ENCODE peak calls at places on chromosomes 2 and 18, in eight cellular contexts. Z is small intestine; I is uterus; F is HCT116; O is prostate gland; W is thoracic aorta; J is naive thymus-derived CD4-positive, alpha-beta T cell; T is CD4-positive, CD25-positive, alpha-beta regulatory T cell. D is an unnamed sample. For H3K4me1, the result is how much of the 10 kb centered on the place peaks cover.

GRCh38 chr2:182300603-182301002 is 126.2 kb downstream of the PDE1A start:
- DNase-seq in I (no peak), J (no peak), W (no peak), O (no peak), F (no peak), T (no peak), Z (no peak), D (no peak)

GRCh38 chr2:3267549-3267867 is 110.1 kb downstream of the EIPR1 start:
- DNase-seq in W (no peak), J (no peak), F (no peak), O (no peak), I (no peak), T (no peak), Z (no peak), D (no peak)

GRCh38 chr2:60000681-60001080 is 552.8 kb downstream of the BCL11A start:
- DNase-seq in J (no peak), Z (no peak), W (no peak), T (no peak), O (no peak), F (no peak), I (no peak), D (no peak)

GRCh38 chr2:190088917-190089316 is 26.4 kb upstream of the MSTN start:
- DNase-seq in O (peak), Z (peak), I (peak), W (no peak), T (peak), J (peak), F (peak), D (peak)

GRCh38 chr2:1538663-1539062 is 125.4 kb downstream of the TPO start:
- DNase-seq in T (peak), Z (no peak), O (no peak), W (no peak), J (no peak), I (no peak), F (peak), D (no peak)

GRCh38 chr2:17658251-17658843 is 95.3 kb downstream of the SMC6 start:
- DNase-seq in I (no peak), Z (no peak), W (no peak), F (no peak), T (no peak), O (no peak), J (no peak), D (no peak)

GRCh38 chr2:16191431-16192200 is 251.3 kb downstream of the MYCN start:
- DNase-seq in Z (no peak), J (no peak), F (no peak), T (no peak), O (no peak), W (no peak), I (no peak), D (no peak)

GRCh38 chr18:24293254-24293653 is 104.4 kb downstream of the OSBPL1A start:
- DNase-seq in F (no peak), O (no peak), Z (no peak), T (no peak), W (no peak), J (no peak), I (no peak), D (no peak)

GRCh38 chr2:164599954-164600589 is 21.2 kb downstream of the GRB14 start:
- DNase-seq in O (no peak), Z (peak), I (no peak), F (peak), T (peak), W (no peak), J (no peak), D (no peak)

GRCh38 chr2:46230115-46230571 is 67.1 kb upstream of the EPAS1 start:
- DNase-seq in F (no peak), I (no peak), Z (no peak), O (no peak), W (no peak), J (no peak), T (peak), D (peak)

GRCh38 chr2:201962766-201963555 is 70.7 kb upstream of the FZD7 start:
- DNase-seq in F (no peak), I (no peak), O (no peak), T (no peak), W (no peak), J (no peak), Z (no peak), D (no peak)

GRCh38 chr2:151638188-151638933 is 95.9 kb downstream of the NEB start:
- DNase-seq in I (no peak), Z (peak), T (peak), F (no peak), W (no peak), O (peak), J (peak), D (no peak)

GRCh38 chr2:109482371-109482841 is 131.4 kb downstream of the SEPTIN10 start:
- DNase-seq in F (no peak), Z (no peak), T (no peak), I (no peak), W (no peak), O (peak), J (no peak), D (no peak)

GRCh38 chr18:64747803-64748202 is 598.9 kb upstream of the LINC00305 start:
- DNase-seq in Z (no peak), W (no peak), F (no peak), O (no peak), I (no peak), T (no peak), J (no peak), D (no peak)

GRCh38 chr2:69943000-69943840 is 18.2 kb downstream of the ASPRV1 start:
- DNase-seq in Z (no peak), T (no peak), F (no peak), J (no peak), O (no peak), W (no peak), I (no peak), D (no peak)

GRCh38 chr2:168705534-168706470 is 96.6 kb upstream of the NOSTRIN start:
- DNase-seq in W (no peak), T (peak), I (no peak), Z (peak), J (peak), O (no peak), F (no peak), D (no peak)

GRCh38 chr2:49490710-49491109 is 336.4 kb upstream of the FSHR start:
- DNase-seq in F (no peak), W (no peak), I (no peak), O (peak), J (no peak), T (peak), Z (peak), D (no peak)

GRCh38 chr18:59715966-59716369 is 18.7 kb upstream of the CCBE1 start:
- DNase-seq in O (no peak), Z (no peak), W (no peak), T (no peak), F (peak), I (no peak), J (no peak), D (no peak)

GRCh38 chr18:40355701-40356100 is 1599.3 kb upstream of the PIK3C3 start:
- DNase-seq in Z (no peak), I (no peak), W (no peak), F (no peak), T (no peak), O (no peak), J (no peak), D (no peak)

GRCh38 chr2:227183657-227184367 is 19.4 kb downstream of the COL4A3 start:
- DNase-seq in O (no peak), Z (no peak), W (no peak), I (no peak), T (no peak), J (no peak), F (no peak), D (no peak)

GRCh38 chr2:58019209-58019608 is 27.4 kb upstream of the VRK2 start:
- DNase-seq in T (no peak), I (no peak), O (no peak), F (no peak), J (no peak), W (no peak), Z (no peak), D (no peak)

GRCh38 chr2:98800330-98801064 is 69.6 kb upstream of the MGAT4A start:
- DNase-seq in Z (no peak), W (no peak), T (no peak), I (no peak), O (no peak), J (no peak), F (no peak), D (no peak)

GRCh38 chr18:73060666-73061270 is 193.0 kb upstream of the NETO1 start:
- DNase-seq in T (no peak), Z (no peak), O (no peak), J (no peak), F (no peak), W (no peak), I (no peak), D (no peak)

GRCh38 chr2:47321411-47322031 is 81.4 kb upstream of the MSH2 start:
- DNase-seq in T (no peak), O (no peak), I (no peak), F (no peak), J (no peak), W (no peak), Z (no peak), D (no peak)

GRCh38 chr2:121372756-121373353 is 87.9 kb upstream of the TFCP2L1 start:
- DNase-seq in W (no peak), Z (no peak), O (no peak), J (no peak), F (no peak), T (no peak), I (no peak), D (no peak)

GRCh38 chr2:36458106-36458505 is 102.5 kb downstream of the CRIM1 start:
- DNase-seq in F (no peak), Z (no peak), I (no peak), J (no peak), W (no peak), T (no peak), O (no peak), D (no peak)

GRCh38 chr2:36453652-36454051 is 98.1 kb downstream of the CRIM1 start:
- DNase-seq in O (no peak), W (no peak), T (no peak), Z (peak), F (no peak), J (no peak), I (no peak), D (no peak)

GRCh38 chr2:36455788-36456187 is 100.2 kb downstream of the CRIM1 start:
- DNase-seq in J (no peak), O (no peak), F (no peak), I (no peak), T (no peak), Z (no peak), W (no peak), D (no peak)

GRCh38 chr2:36455011-36455410 is 99.4 kb downstream of the CRIM1 start:
- DNase-seq in I (no peak), T (no peak), O (no peak), J (no peak), Z (no peak), F (no peak), W (no peak), D (no peak)

DNA sequence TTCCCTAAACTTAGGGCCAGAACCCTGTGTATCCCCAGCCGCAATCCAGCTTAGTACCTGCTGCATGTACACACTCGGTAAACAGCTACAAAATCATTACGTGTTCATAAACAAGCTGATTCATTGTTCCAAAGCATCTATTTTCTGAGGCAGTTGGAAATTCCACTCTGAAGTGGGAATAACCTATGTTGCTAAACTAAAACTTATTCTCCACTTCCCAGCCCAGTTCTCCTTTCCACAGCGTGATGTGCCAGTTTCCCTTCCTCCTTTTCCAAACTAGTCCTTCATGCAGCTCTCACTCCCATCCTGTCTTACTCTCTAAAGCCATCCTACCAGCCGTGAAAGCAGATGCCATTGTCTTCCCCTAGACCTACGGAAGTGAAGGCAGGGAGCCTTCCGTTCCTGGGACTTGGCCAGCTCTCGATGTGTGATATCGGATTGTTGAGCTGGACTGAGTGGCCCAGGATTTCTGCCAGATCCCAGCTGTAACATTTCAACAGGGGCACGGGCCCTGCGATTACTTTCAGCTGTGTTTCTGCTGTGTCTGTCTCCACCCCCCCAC is 100.7 kb downstream of the CRIM1 start:
- DNase-seq in W (peak), J (no peak), Z (peak), I (peak), O (no peak), F (no peak), T (no peak), D (no peak)
- H3K4me1 ChIP-seq in W (half or more), J (under half), Z (under half), I (under half), O (under half), F (under half), T (under half), D (under half)

GRCh38 chr2:157438907-157439791 is 4.7 kb downstream of the CYTIP start:
- DNase-seq in O (no peak), W (no peak), J (peak), Z (peak), T (peak), I (no peak), F (no peak), D (no peak)

GRCh38 chr2:157442136-157442535 is 1.8 kb downstream of the CYTIP start:
- DNase-seq in F (no peak), J (no peak), W (no peak), O (no peak), T (peak), Z (no peak), I (no peak), D (no peak)

GRCh38 chr2:157439792-157440186 is 4.1 kb downstream of the CYTIP start:
- DNase-seq in I (no peak), O (no peak), Z (peak), J (no peak), F (no peak), W (no peak), T (peak), D (no peak)

GRCh38 chr2:157441072-157441454 is 2.8 kb downstream of the CYTIP start:
- DNase-seq in F (no peak), J (peak), I (no peak), O (no peak), T (peak), W (no peak), Z (peak), D (peak)

DNA sequence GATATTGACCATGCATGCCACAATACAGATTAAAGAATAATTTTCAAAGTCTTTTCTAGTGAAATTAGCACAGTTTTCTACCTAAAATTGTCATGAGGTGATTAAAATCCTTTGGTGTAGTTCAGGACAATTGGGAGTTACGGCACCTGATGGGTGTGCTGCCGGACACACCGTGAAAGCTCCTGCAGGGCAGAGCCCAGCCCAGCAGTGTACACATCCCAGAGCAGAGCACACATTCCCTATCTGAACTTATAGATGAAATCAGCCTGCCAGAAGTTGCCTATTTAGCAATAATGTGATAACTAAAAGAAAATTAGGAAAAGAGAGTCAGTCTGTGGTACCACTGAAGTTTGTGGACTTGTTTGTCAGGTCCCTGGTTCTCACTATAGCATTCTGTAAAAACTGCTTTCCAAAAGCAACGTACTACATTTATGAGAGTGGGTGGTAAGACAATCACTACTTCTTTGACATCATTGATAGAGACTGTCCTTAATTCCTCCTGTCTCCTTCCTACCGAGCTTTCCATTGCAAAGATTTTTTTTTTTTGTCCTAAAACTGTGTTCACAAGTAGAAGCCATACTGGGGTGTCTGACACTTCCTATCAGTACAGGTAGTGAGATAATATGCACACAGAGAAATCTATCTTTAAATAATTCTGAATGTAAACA is 3.4 kb downstream of the CYTIP start:
- DNase-seq in O (no peak), W (no peak), T (no peak), Z (peak), J (peak), F (no peak), I (no peak), D (no peak)
- H3K4me1 ChIP-seq in O (under half), W (under half), T (under half), Z (under half), J (under half), F (under half), I (under half), D (under half)

GRCh38 chr2:240344904-240345303 is 90.6 kb upstream of the GPC1 start:
- DNase-seq in J (no peak), W (no peak), I (no peak), Z (no peak), T (no peak), F (no peak), O (no peak), D (no peak)
- H3K4me1 ChIP-seq in J (under half), W (under half), I (under half), Z (under half), T (under half), F (under half), O (under half), D (under half)

GRCh38 chr2:43307046-43307445 is 80.6 kb upstream of the ZFP36L2 start:
- DNase-seq in Z (no peak), I (no peak), F (no peak), W (no peak), O (no peak), J (no peak), T (no peak), D (no peak)

GRCh38 chr2:43305537-43305936 is 79.1 kb upstream of the ZFP36L2 start:
- DNase-seq in F (no peak), W (no peak), I (peak), Z (peak), J (no peak), O (no peak), T (no peak), D (no peak)

GRCh38 chr2:43307973-43308372 is 81.6 kb upstream of the ZFP36L2 start:
- DNase-seq in Z (no peak), J (no peak), O (no peak), I (no peak), T (no peak), W (no peak), F (no peak), D (no peak)

GRCh38 chr2:43305006-43305405 is 78.6 kb upstream of the ZFP36L2 start:
- DNase-seq in T (no peak), J (no peak), W (no peak), I (peak), O (no peak), F (no peak), Z (peak), D (no peak)

GRCh38 chr2:43306197-43306596 is 79.8 kb upstream of the ZFP36L2 start:
- DNase-seq in Z (no peak), T (no peak), F (no peak), O (no peak), J (no peak), W (no peak), I (no peak), D (no peak)
- H3K4me1 ChIP-seq in Z (under half), T (under half), F (under half), O (under half), J (under half), W (half or more), I (under half), D (under half)

GRCh38 chr18:56246912-56247311 is 391.5 kb downstream of the TXNL1 start:
- DNase-seq in Z (no peak), T (no peak), J (no peak), O (no peak), I (no peak), F (no peak), W (no peak), D (no peak)
- H3K4me1 ChIP-seq in Z (under half), T (under half), J (under half), O (under half), I (under half), F (under half), W (under half), D (under half)

GRCh38 chr2:71478806-71479205 is 25.4 kb downstream of the DYSF start:
- DNase-seq in I (no peak), O (no peak), J (no peak), Z (no peak), F (no peak), T (no peak), W (no peak), D (no peak)
- H3K4me1 ChIP-seq in I (under half), O (under half), J (under half), Z (under half), F (under half), T (under half), W (under half), D (under half)

GRCh38 chr18:54203914-54204313 is 20.6 kb downstream of the MBD2 start:
- DNase-seq in O (no peak), W (no peak), Z (no peak), F (no peak), I (no peak), T (no peak), J (no peak), D (no peak)

GRCh38 chr18:54204883-54205282 is 19.6 kb downstream of the MBD2 start:
- DNase-seq in Z (no peak), W (no peak), I (no peak), T (no peak), O (no peak), F (no peak), J (no peak), D (no peak)

GRCh38 chr18:54206447-54206846 is 18.0 kb downstream of the MBD2 start:
- DNase-seq in J (no peak), I (no peak), T (no peak), Z (no peak), O (no peak), W (no peak), F (no peak), D (no peak)

GRCh38 chr18:54202851-54203250 is 21.6 kb downstream of the MBD2 start:
- DNase-seq in Z (no peak), W (no peak), O (no peak), F (no peak), J (no peak), T (no peak), I (no peak), D (no peak)

DNA sequence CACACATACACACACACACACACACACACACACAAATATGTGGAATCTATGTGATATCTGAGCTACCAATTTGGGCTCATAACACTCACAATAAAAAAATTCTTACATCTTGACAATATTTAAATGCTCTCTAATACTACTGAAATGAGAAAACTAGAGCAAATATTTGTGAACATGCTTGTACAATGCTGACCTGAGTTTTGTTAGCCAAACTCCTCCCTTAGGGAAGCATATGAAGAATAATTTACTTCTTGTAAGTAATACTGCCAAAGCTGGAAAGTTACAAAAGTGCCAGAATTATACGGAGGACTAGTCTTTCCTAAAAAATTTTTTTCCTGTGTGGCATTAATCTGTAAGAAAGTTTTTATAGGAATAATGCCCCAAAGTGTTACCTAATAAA is 18.5 kb downstream of the MBD2 start:
- DNase-seq in O (no peak), Z (no peak), W (no peak), J (no peak), T (no peak), I (no peak), F (no peak), D (no peak)
- H3K4me1 ChIP-seq in O (under half), Z (under half), W (under half), J (under half), T (under half), I (under half), F (under half), D (under half)

D was measured in CD8-positive, alpha-beta memory T cell.